ENCODE peak calls at places on chromosomes 4 and X, in seven cellular contexts. O is GDM1; H is stimulated activated CD4-positive, alpha-beta T cell treated with anti-CD3 and anti-CD28 coated beads, Interleukin-4, amount 100 ng/mL, for 48 hours; N is CD4-positive, alpha-beta memory T cell; X is fibroblast of villous mesenchyme; B is posterior cingulate gyrus; D is astrocyte of the cerebellum. G is an unnamed sample.

GRCh38 chr4:186485621-186486062 is 69.7 kb downstream of the MTNR1A start:
- DNase-seq in O (no peak), H (no peak), N (no peak), X (no peak), B (peak), D (no peak), G (no peak)

GRCh38 chrX:104284407-104285000 is 29.8 kb upstream of the ESX1 start:
- DNase-seq in O (no peak), H (no peak), N (no peak), X (peak), B (no peak), D (no peak), G (no peak)

GRCh38 chr4:149223659-149224058 is 592.0 kb downstream of the IQCM start:
- DNase-seq in O (no peak), H (no peak), N (no peak), X (peak), B (no peak), D (no peak), G (no peak)

GRCh38 chrX:68720851-68721250 is 73.4 kb downstream of the STARD8 start:
- DNase-seq in O (no peak), H (no peak), N (no peak), X (no peak), B (no peak), D (no peak), G (no peak)

GRCh38 chr4:33323393-33323792 is 2603.2 kb downstream of the PCDH7 start:
- DNase-seq in O (no peak), H (no peak), N (no peak), X (no peak), B (no peak), D (no peak), G (no peak)

GRCh38 chrX:153724252-153725038 is at the start of the genes ABCD1 and BCAP31:
- DNase-seq in O (peak), H (peak), N (peak), X (peak), B (peak), D (peak), G (peak)

GRCh38 chrX:42664706-42665105 is 113.3 kb downstream of the PPP1R2C start:
- DNase-seq in O (no peak), H (no peak), N (no peak), X (no peak), B (no peak), D (no peak), G (no peak)

GRCh38 chr4:151117371-151117962 is 18.0 kb downstream of the RPS3A start:
- DNase-seq in O (no peak), H (peak), N (peak), X (peak), B (peak), D (peak), G (no peak)

GRCh38 chr4:67988986-67989385 is 25.7 kb upstream of the TMPRSS11A start:
- DNase-seq in O (no peak), H (no peak), N (no peak), X (no peak), B (no peak), D (no peak), G (no peak)

GRCh38 chr4:26916195-26916594 is 55.6 kb downstream of the STIM2 start:
- DNase-seq in O (no peak), H (no peak), N (no peak), X (peak), B (no peak), D (no peak), G (no peak)

GRCh38 chr4:53637348-53637747 is 46.1 kb upstream of the LNX1 start:
- DNase-seq in O (no peak), H (no peak), N (no peak), X (no peak), B (no peak), D (no peak), G (no peak)

GRCh38 chr4:83361416-83362196 is 27.0 kb upstream of the HPSE start:
- DNase-seq in O (no peak), H (no peak), N (no peak), X (no peak), B (no peak), D (no peak), G (peak)

GRCh38 chrX:134625315-134625718 is 33.0 kb downstream of the PLAC1 start:
- DNase-seq in O (no peak), H (no peak), N (no peak), X (no peak), B (no peak), D (peak), G (no peak)

GRCh38 chr4:172232966-172233365 is 419.8 kb downstream of the GALNTL6 start:
- DNase-seq in O (no peak), H (no peak), N (no peak), X (no peak), B (no peak), D (no peak), G (no peak)

GRCh38 chr4:107037188-107037587 is 1.1 kb upstream of the DKK2 start:
- DNase-seq in O (no peak), H (no peak), N (no peak), X (peak), B (peak), D (no peak), G (no peak)

GRCh38 chr4:48139688-48140087 is 5.6 kb upstream of the TXK start:
- DNase-seq in O (no peak), H (no peak), N (peak), X (no peak), B (peak), D (no peak), G (no peak)

GRCh38 chr4:106301393-106302084 is 14.5 kb downstream of the TBCK start:
- DNase-seq in O (no peak), H (no peak), N (no peak), X (peak), B (no peak), D (no peak), G (no peak)

G was measured in CMK.